ENCODE peak calls at places on chromosomes 4 and X, in eight cellular contexts. L, C, M, I, E, N, V and H are unnamed samples.

GRCh38 chr4:171813195-171813955 is at the start of gene GALNTL6:
- DNase-seq in N (no peak), I (no peak), V (peak), M (no peak), L (no peak), E (peak), C (peak), H (no peak)

GRCh38 chr4:8754634-8755589 is 116.7 kb downstream of the HMX1 start:
- DNase-seq in E (no peak), V (no peak), M (no peak), L (no peak), N (no peak), C (no peak), I (no peak), H (no peak)

GRCh38 chrX:39854772-39855747 is 242.7 kb downstream of the BCOR start:
- DNase-seq in E (no peak), N (no peak), C (no peak), I (no peak), L (no peak), V (no peak), M (peak), H (no peak)

GRCh38 chr4:83751336-83751949 is 215.5 kb downstream of the GPAT3 start:
- DNase-seq in I (no peak), V (no peak), E (no peak), C (no peak), M (no peak), L (no peak), N (peak), H (no peak)

GRCh38 chrX:110915120-110915519 is 119.5 kb upstream of the CHRDL1 start:
- DNase-seq in M (no peak), N (peak), V (no peak), I (peak), L (peak), E (no peak), C (peak), H (peak)

GRCh38 chrX:54494970-54495813 is 842 bp downstream of the FGD1 start:
- DNase-seq in E (no peak), M (no peak), V (no peak), I (no peak), N (peak), C (peak), L (peak), H (no peak)

GRCh38 chrX:115344885-115345653 is 55.6 kb downstream of the LUZP4 start:
- DNase-seq in V (peak), L (peak), C (peak), E (peak), I (peak), N (peak), M (no peak), H (peak)

GRCh38 chrX:12330841-12331240 is 192.6 kb downstream of the FRMPD4 start:
- DNase-seq in V (no peak), N (peak), L (no peak), C (no peak), E (no peak), I (no peak), M (no peak), H (no peak)

GRCh38 chr4:71186566-71187398 is 152.0 kb upstream of the SLC4A4 start:
- DNase-seq in V (no peak), I (no peak), M (no peak), N (peak), L (peak), C (peak), E (peak), H (peak)

GRCh38 chr4:24850669-24851068 is 55.3 kb downstream of the SOD3 start:
- DNase-seq in E (peak), L (peak), V (no peak), C (peak), I (peak), M (no peak), N (peak), H (peak)

GRCh38 chr4:165476214-165477098 is 97.6 kb downstream of the CPE start:
- DNase-seq in V (no peak), E (no peak), C (peak), M (no peak), I (peak), N (peak), L (peak), H (no peak)